ENCODE peak calls at places on chromosomes 11 and 22, in five cellular contexts. G is PC-9, D is left ventricle myocardium inferior, E is body of pancreas, A is lung. O is an unnamed sample.
A peak's percentile ranks its signal among the peaks of the same experiment; 100 is the strongest.

GRCh38 chr11:79428406-79428805 is 12.4 kb downstream of the TENM4 start:
- DNase-seq in G (no peak), E (no peak), A (no peak), D (no peak), O (no peak)

GRCh38 chr11:76229690-76230240 is 23.5 kb upstream of the WNT11 start:
- DNase-seq in A (no peak), D (no peak), E (no peak), G (no peak), O (no peak)

GRCh38 chr22:24875862-24876506 is 70.0 kb downstream of the SGSM1 start:
- DNase-seq in G (no peak), D (no peak), A (no peak), E (no peak), O (no peak)

GRCh38 chr22:29141078-29141688 is 64.5 kb upstream of the EMID1 start:
- DNase-seq in E (no peak), D (no peak), G (no peak), A (no peak), O (no peak)

GRCh38 chr11:69913591-69914285 is 94.5 kb upstream of the FGF3 start:
- DNase-seq in E (no peak), D (peak; percentile 6), G (no peak), A (no peak), O (no peak)

GRCh38 chr11:132576706-132577105 is 955.6 kb downstream of the OPCML start:
- DNase-seq in A (no peak), G (no peak), D (no peak), E (no peak), O (no peak)

GRCh38 chr11:131754671-131755070 is 384.3 kb downstream of the NTM start:
- DNase-seq in A (no peak), E (no peak), D (no peak), G (no peak), O (no peak)

GRCh38 chr11:110573411-110573810 is 138.8 kb downstream of the ARHGAP20 start:
- DNase-seq in A (no peak), D (no peak), E (no peak), G (no peak), O (no peak)

GRCh38 chr11:45771194-45771941 is 33.6 kb upstream of the SLC35C1 start:
- DNase-seq in G (no peak), A (peak; percentile 68), D (peak; percentile 67), E (peak; percentile 74), O (no peak)

GRCh38 chr11:105915036-105915435 is 107.0 kb downstream of the MSANTD4 start:
- DNase-seq in A (no peak), D (no peak), E (no peak), G (no peak), O (no peak)

GRCh38 chr11:65555693-65556231 is 2.4 kb downstream of the LTBP3 start:
- DNase-seq in A (no peak), E (peak; percentile 41), D (peak; percentile 64), G (peak; percentile 98), O (no peak)

GRCh38 chr11:134151083-134151747 is 72.6 kb downstream of the NCAPD3 start:
- DNase-seq in A (no peak), E (no peak), G (no peak), D (no peak), O (no peak)

GRCh38 chr11:60130496-60130895 is 42.0 kb downstream of the MS4A2 start:
- DNase-seq in E (peak; percentile 39), D (no peak), A (no peak), G (peak; percentile 45), O (no peak)

GRCh38 chr11:46659908-46660307 is 40.5 kb downstream of the ARHGAP1 start:
- DNase-seq in E (no peak), A (no peak), G (no peak), D (no peak), O (no peak)

GRCh38 chr22:31275576-31275975 is 16.7 kb downstream of the PIK3IP1 start:
- DNase-seq in E (no peak), A (no peak), G (peak; percentile 91), D (no peak), O (no peak)

GRCh38 chr11:115964091-115964490 is 459.9 kb upstream of the CADM1 start:
- DNase-seq in G (no peak), D (no peak), E (no peak), A (no peak), O (no peak)

GRCh38 chr22:50035976-50036375 is 22.1 kb downstream of the TTLL8 start:
- DNase-seq in G (no peak), E (no peak), A (no peak), D (no peak), O (no peak)

GRCh38 chr11:86177319-86177718 is 67.2 kb upstream of the EED start:
- DNase-seq in D (no peak), E (no peak), G (no peak), A (no peak), O (no peak)

GRCh38 chr11:35101223-35101622 is 37.7 kb upstream of the CD44 start:
- DNase-seq in E (no peak), A (no peak), D (no peak), G (no peak), O (no peak)

GRCh38 chr11:36195496-36196346 is 93.5 kb downstream of the COMMD9 start:
- DNase-seq in E (no peak), D (no peak), A (peak; percentile 2), G (no peak), O (no peak)

GRCh38 chr11:57312511-57313021 is 12.2 kb downstream of the TNKS1BP1 start:
- DNase-seq in A (no peak), G (no peak), D (no peak), E (no peak), O (no peak)

GRCh38 chr11:4115128-4115527 is 20.5 kb downstream of the RRM1 start:
- DNase-seq in G (no peak), D (no peak), A (no peak), E (no peak), O (no peak)

GRCh38 chr11:12674936-12675696 is 895 bp downstream of the TEAD1 start:
- DNase-seq in E (peak; percentile 31), G (no peak), D (peak; percentile 48), A (no peak), O (no peak)

GRCh38 chr11:100003985-100004384 is 683.1 kb upstream of the ARHGAP42 start:
- DNase-seq in E (no peak), D (no peak), A (no peak), G (peak; percentile 33), O (no peak)

GRCh38 chr11:12090061-12090572 is 20.3 kb upstream of the MICAL2 start:
- DNase-seq in G (peak; percentile 89), A (peak; percentile 36), E (no peak), D (no peak), O (no peak)

GRCh38 chr22:40479126-40479800 is 108.9 kb downstream of the SGSM3 start:
- DNase-seq in D (no peak), E (no peak), A (no peak), G (no peak), O (no peak)

GRCh38 chr11:7622731-7623130 is 50.6 kb downstream of the CYB5R2 start:
- DNase-seq in A (no peak), D (no peak), E (no peak), G (no peak), O (no peak)

GRCh38 chr11:113332638-113333329 is 18.4 kb downstream of the TTC12 start:
- DNase-seq in A (no peak), D (no peak), E (no peak), G (no peak), O (no peak)

GRCh38 chr11:94048310-94048709 is 27.2 kb downstream of the HEPHL1 start:
- DNase-seq in D (no peak), A (no peak), G (peak; percentile 31), E (no peak), O (no peak)

GRCh38 chr22:40256501-40256900 is 78.8 kb downstream of the TNRC6B start:
- DNase-seq in E (no peak), A (no peak), D (no peak), G (no peak), O (no peak)

GRCh38 chr11:109236696-109237095 is 185.3 kb upstream of the C11orf87 start:
- DNase-seq in E (no peak), A (no peak), D (no peak), G (no peak), O (no peak)

GRCh38 chr11:130478204-130478701 is 29.8 kb downstream of the ADAMTS15 start:
- DNase-seq in G (peak; percentile 72), E (peak; percentile 31), D (peak; percentile 78), A (peak; percentile 68), O (no peak)

GRCh38 chr22:35961480-35961902 is 67.1 kb downstream of the RBFOX2 start:
- DNase-seq in E (no peak), A (peak; percentile 29), G (no peak), D (peak; percentile 20), O (no peak)

GRCh38 chr22:38864361-38865191 is 7.4 kb downstream of the CBX6 start:
- DNase-seq in G (no peak), A (no peak), E (peak; percentile 54), D (peak; percentile 62), O (no peak)

GRCh38 chr11:61187505-61188130 is 15.7 kb upstream of the PGA3 start:
- DNase-seq in A (peak; percentile 71), D (peak; percentile 66), G (peak; percentile 56), E (peak; percentile 76), O (no peak)

GRCh38 chr11:15668718-15669117 is 554.0 kb downstream of the INSC start:
- DNase-seq in G (no peak), D (no peak), E (no peak), A (no peak), O (no peak)

GRCh38 chr11:92865352-92865751 is 104.1 kb upstream of the MTNR1B start:
- DNase-seq in E (no peak), G (no peak), D (no peak), A (no peak), O (no peak)

DNA sequence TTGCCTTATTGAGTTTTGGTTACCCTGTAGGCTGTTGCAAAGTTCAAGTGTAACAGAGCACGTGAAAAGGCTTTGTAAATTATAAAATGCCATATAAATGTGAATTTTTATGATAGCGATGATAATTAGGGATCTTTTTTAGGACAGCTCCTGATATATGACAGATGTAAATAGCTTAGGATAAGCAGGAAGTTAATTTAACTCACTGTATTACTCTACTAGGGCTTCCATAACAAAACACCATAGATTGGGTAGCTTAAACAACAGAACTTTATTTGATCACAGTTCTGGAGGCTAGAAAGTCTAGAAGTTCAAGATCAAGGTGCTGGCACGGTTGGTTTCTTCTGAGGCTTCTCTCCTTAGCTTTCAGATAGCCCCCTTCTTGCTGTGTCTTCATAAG is 17.0 kb upstream of the PDE3B start:
- DNase-seq in E (no peak), D (no peak), G (no peak), A (no peak), O (no peak)
- H3K27ac ChIP-seq in E (no peak overlapping the region), D (no peak overlapping the region), G (no peak overlapping the region), A (no peak overlapping the region), O (no peak overlapping the region)

GRCh38 chr22:20738394-20739089 is 35.4 kb upstream of the SERPIND1 start:
- DNase-seq in D (no peak), E (no peak), A (no peak), G (no peak), O (no peak)
- H3K4me1 ChIP-seq in D (peaks cover 4% of the 10 kb centered on the region), E (no peaks in the 10 kb centered on the region), A (no peaks in the 10 kb centered on the region), G (no peaks in the 10 kb centered on the region), O (no peaks in the 10 kb centered on the region)

DNA sequence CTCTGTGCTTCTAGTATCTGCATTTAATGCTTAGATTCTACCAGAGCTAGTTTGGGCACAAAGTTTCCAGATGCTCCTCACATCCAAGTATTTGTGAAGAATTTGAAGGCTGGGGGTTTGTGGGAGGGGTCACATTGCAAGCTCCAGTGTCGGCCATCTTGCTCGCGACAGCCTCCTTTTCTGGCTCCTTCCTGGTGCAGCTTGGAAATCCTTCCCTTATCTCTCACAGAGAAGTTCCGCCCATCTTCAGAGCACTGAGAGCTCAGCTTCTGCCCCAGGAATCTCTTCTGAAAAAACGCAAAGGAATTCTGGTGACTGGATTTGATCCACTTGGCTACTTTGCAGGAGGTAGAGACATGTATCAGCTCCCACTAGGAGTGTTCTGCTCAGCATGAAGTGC is 497.5 kb downstream of the TBC1D22A start:
- DNase-seq in A (no peak), E (no peak), D (no peak), G (no peak), O (no peak)
- H3K9me3 ChIP-seq in A (peaks cover 2% of the 10 kb centered on the region), E (no peaks in the 10 kb centered on the region), D (no peaks in the 10 kb centered on the region), G (no peaks in the 10 kb centered on the region), O (no peaks in the 10 kb centered on the region)

GRCh38 chr22:45864959-45865496 is 111.9 kb downstream of the WNT7B start:
- DNase-seq in E (no peak), G (no peak), A (no peak), D (no peak), O (no peak)
- H3K27ac ChIP-seq in E (no peak overlapping the region), G (no peak overlapping the region), A (no peak overlapping the region), D (no peak overlapping the region), O (peak overlapping the region; percentile 30)

O was measured in esophagus squamous epithelium.